ENCODE peak calls at places on chromosomes 11 and 22, in five cellular contexts. One of them, this sample, is unnamed.

GRCh38 chr11:27211370-27212127 is 151.5 kb downstream of the CCDC34 start:
- DNase-seq in body of pancreas: no peak
- DNase-seq in effector CD4-positive, alpha-beta T cell: no peak
- DNase-seq in M059J: no peak
- DNase-seq in MG63: no peak
- DNase-seq in this sample: no peak

GRCh38 chr11:95140397-95141030 is 50.9 kb downstream of the ENDOD1 start:
- DNase-seq in body of pancreas: no peak
- DNase-seq in effector CD4-positive, alpha-beta T cell: no peak
- DNase-seq in M059J: no peak
- DNase-seq in MG63: no peak
- DNase-seq in this sample: no peak

GRCh38 chr22:21977814-21978213 is 4.8 kb downstream of the TOP3B start:
- DNase-seq in body of pancreas: no peak
- DNase-seq in effector CD4-positive, alpha-beta T cell: no peak
- DNase-seq in M059J: no peak
- DNase-seq in MG63: no peak
- DNase-seq in this sample: no peak

GRCh38 chr22:34878996-34879395 is 187.0 kb upstream of the ISX start:
- DNase-seq in body of pancreas: no peak
- DNase-seq in effector CD4-positive, alpha-beta T cell: no peak
- DNase-seq in M059J: peak
- DNase-seq in MG63: no peak
- DNase-seq in this sample: no peak

GRCh38 chr11:79931692-79932091 is 490.9 kb upstream of the TENM4 start:
- DNase-seq in body of pancreas: no peak
- DNase-seq in effector CD4-positive, alpha-beta T cell: no peak
- DNase-seq in M059J: no peak
- DNase-seq in MG63: no peak
- DNase-seq in this sample: no peak

GRCh38 chr11:124879999-124880611 is 14.9 kb downstream of the ROBO3 start:
- DNase-seq in body of pancreas: no peak
- DNase-seq in effector CD4-positive, alpha-beta T cell: no peak
- DNase-seq in M059J: no peak
- DNase-seq in MG63: no peak
- DNase-seq in this sample: no peak

GRCh38 chr22:24428751-24429410 is 1.5 kb downstream of the ADORA2A start:
- DNase-seq in body of pancreas: no peak
- DNase-seq in effector CD4-positive, alpha-beta T cell: no peak
- DNase-seq in M059J: no peak
- DNase-seq in MG63: no peak
- DNase-seq in this sample: no peak

GRCh38 chr22:28976588-28976987 is 85.0 kb downstream of the C22orf31 start:
- DNase-seq in body of pancreas: no peak
- DNase-seq in effector CD4-positive, alpha-beta T cell: no peak
- DNase-seq in M059J: peak
- DNase-seq in MG63: no peak
- DNase-seq in this sample: no peak

GRCh38 chr11:41382927-41383326 is 76.5 kb downstream of the LRRC4C start:
- DNase-seq in body of pancreas: no peak
- DNase-seq in effector CD4-positive, alpha-beta T cell: no peak
- DNase-seq in M059J: peak
- DNase-seq in MG63: peak
- DNase-seq in this sample: no peak

GRCh38 chr11:65625628-65626342 is 10.2 kb downstream of the PCNX3 start:
- DNase-seq in body of pancreas: no peak
- DNase-seq in effector CD4-positive, alpha-beta T cell: peak
- DNase-seq in M059J: no peak
- DNase-seq in MG63: no peak
- DNase-seq in this sample: peak

This sample was measured in T-helper 17 cell.